ENCODE peak calls at places on chromosomes 16 and 17, in eight cellular contexts. O is endothelial cell of umbilical vein, N is prostate gland, U is body of pancreas, V is neural progenitor cell, I is A549, Q is H1, S is vagina. H is an unnamed sample.

GRCh38 chr17:55584861-55585260 is 73.6 kb upstream of the SMIM36 start:
- DNase-seq in V (no peak), O (no peak), I (no peak), N (no peak), Q (no peak), S (no peak), U (no peak), H (no peak)

GRCh38 chr17:39757931-39758873 is 20.5 kb downstream of the GRB7 start:
- DNase-seq in O (no peak), Q (no peak), V (no peak), I (no peak), U (no peak), N (no peak), S (no peak), H (no peak)

GRCh38 chr17:7987112-7987893 is 15.1 kb upstream of the GUCY2D start:
- DNase-seq in S (no peak), N (no peak), I (no peak), U (no peak), O (no peak), Q (no peak), V (no peak), H (no peak)

GRCh38 chr17:48472485-48473281 is 42.7 kb upstream of the SKAP1 start:
- DNase-seq in S (no peak), N (no peak), Q (no peak), I (peak; percentile 32), V (peak; percentile 39), O (no peak), U (no peak), H (no peak)

GRCh38 chr17:55625516-55625915 is 97.1 kb downstream of the TMEM100 start:
- DNase-seq in O (no peak), S (no peak), Q (no peak), I (no peak), U (no peak), N (no peak), V (no peak), H (no peak)

GRCh38 chr17:18116078-18116477 is 7.5 kb downstream of the MYO15A start:
- DNase-seq in N (no peak), Q (no peak), O (no peak), U (no peak), I (no peak), S (no peak), V (no peak), H (no peak)

GRCh38 chr16:86375370-86375769 is 135.0 kb upstream of the FOXF1 start:
- DNase-seq in S (no peak), V (no peak), N (no peak), Q (no peak), I (no peak), O (no peak), U (no peak), H (no peak)

GRCh38 chr17:19904412-19904811 is 36.7 kb upstream of the ULK2 start:
- DNase-seq in N (no peak), U (no peak), Q (no peak), S (no peak), I (no peak), O (no peak), V (no peak), H (no peak)

GRCh38 chr16:88446736-88447135 is 6.3 kb upstream of the ZFPM1 start:
- DNase-seq in O (no peak), V (no peak), S (no peak), N (no peak), Q (no peak), I (no peak), U (no peak), H (no peak)

GRCh38 chr17:1398900-1399299 is 1.1 kb downstream of the YWHAE start:
- DNase-seq in N (peak; percentile 20), O (peak; percentile 47), U (peak; percentile 21), V (peak; percentile 23), Q (no peak), I (peak; percentile 37), S (no peak), H (no peak)

GRCh38 chr17:49753959-49754391 is 10.0 kb downstream of the FAM117A start:
- DNase-seq in O (no peak), S (no peak), U (peak; percentile 87), V (no peak), Q (no peak), I (no peak), N (no peak), H (no peak)
- H3K27ac ChIP-seq in O (no peak overlapping the region), S (no peak overlapping the region), U (peak overlapping the region; percentile 73), V (no peak overlapping the region), Q (no peak overlapping the region), I (no peak overlapping the region), N (no peak overlapping the region), H (no peak overlapping the region)

DNA sequence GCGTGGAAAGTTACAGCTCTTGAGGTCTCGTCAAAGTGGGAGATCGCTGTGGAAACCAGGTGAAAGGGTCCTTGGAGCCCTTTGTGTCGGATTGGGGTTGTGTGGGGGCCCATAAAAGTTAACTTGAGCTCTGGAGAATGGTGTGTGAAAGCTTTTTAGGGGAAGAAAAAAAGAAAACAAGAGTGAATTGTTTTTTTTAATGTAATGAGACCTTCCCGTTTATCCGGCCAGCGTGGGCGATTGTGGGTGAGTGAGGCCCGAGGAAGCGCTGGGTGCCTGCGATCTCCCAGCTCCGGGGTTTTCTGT is 150.6 kb downstream of the MSI2 start:
- DNase-seq in V (no peak), S (no peak), Q (no peak), I (no peak), N (no peak), O (no peak), U (no peak), H (no peak)
- H3K27ac ChIP-seq in V (peak overlapping the region; percentile 100), S (no peak overlapping the region), Q (peak overlapping the region; percentile 62), I (peak overlapping the region; percentile 1), N (peak overlapping the region; percentile 87), O (no peak overlapping the region), U (peak overlapping the region; percentile 19), H (peak overlapping the region; percentile 21)

GRCh38 chr16:56640076-56640475 is 1.6 kb downstream of the MT1A start:
- DNase-seq in S (no peak), V (no peak), Q (no peak), U (no peak), O (no peak), N (no peak), I (no peak), H (no peak)

GRCh38 chr16:56637814-56638750 is at the start of gene MT1A:
- DNase-seq in V (peak; percentile 80), N (peak; percentile 30), Q (no peak), S (no peak), U (peak; percentile 87), I (peak; percentile 40), O (peak; percentile 28), H (no peak)

GRCh38 chr16:56636616-56637413 is 1.7 kb upstream of the MT1A start:
- DNase-seq in I (no peak), V (no peak), O (no peak), Q (no peak), U (no peak), S (no peak), N (no peak), H (no peak)

GRCh38 chr16:56641166-56641565 is 2.7 kb downstream of the MT1A start:
- DNase-seq in U (no peak), O (no peak), N (no peak), S (no peak), V (no peak), I (no peak), Q (no peak), H (no peak)

DNA sequence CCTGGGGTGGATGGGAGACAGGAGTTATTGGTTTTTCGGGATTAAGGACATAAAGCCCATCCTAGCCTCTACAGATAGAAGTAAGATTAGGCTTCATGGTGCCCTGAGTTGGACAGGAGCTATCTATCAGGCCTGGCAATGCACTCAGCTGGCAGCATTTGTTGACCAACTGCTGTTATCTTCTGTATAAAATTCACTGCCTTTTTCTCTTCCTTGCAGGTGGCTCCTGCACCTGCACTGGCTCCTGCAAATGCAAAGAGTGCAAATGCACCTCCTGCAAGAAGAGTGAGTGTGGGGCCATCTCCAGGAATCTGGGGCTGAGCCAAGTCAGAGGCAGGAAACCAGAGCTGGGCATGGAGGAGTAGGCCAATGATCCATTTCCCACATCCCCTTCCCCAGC is 579 bp downstream of the MT1A start:
- DNase-seq in U (no peak), V (no peak), S (no peak), N (no peak), I (no peak), O (no peak), Q (no peak), H (no peak)
- H3K27ac ChIP-seq in U (no peak overlapping the region), V (no peak overlapping the region), S (no peak overlapping the region), N (no peak overlapping the region), I (peak overlapping the region; percentile 83), O (no peak overlapping the region), Q (no peak overlapping the region), H (no peak overlapping the region)

GRCh38 chr16:29030086-29030840 is 45.4 kb downstream of the LAT start:
- DNase-seq in N (no peak), Q (no peak), U (no peak), V (no peak), I (no peak), S (no peak), O (no peak), H (no peak)
- H3K27ac ChIP-seq in N (no peak overlapping the region), Q (no peak overlapping the region), U (no peak overlapping the region), V (no peak overlapping the region), I (peak overlapping the region; percentile 76), S (no peak overlapping the region), O (no peak overlapping the region), H (no peak overlapping the region)

H was measured in esophagus squamous epithelium.